ENCODE peak calls at places on chromosomes 2 and 18, in four cellular contexts. M, Z, Q and V are unnamed samples.

GRCh38 chr18:63979409-63979908 is 9.6 kb downstream of the SERPINB8 start:
- DNase-seq in M (peak), Z (peak), Q (peak), V (peak)

GRCh38 chr18:24027156-24027555 is 12.6 kb downstream of the TTC39C start:
- DNase-seq in M (peak), Z (peak), Q (peak), V (peak)

GRCh38 chr18:26405190-26405781 is 143.1 kb downstream of the KCTD1 start:
- DNase-seq in M (peak), Z (peak), Q (peak), V (peak)

GRCh38 chr18:154151-154550 is 4.2 kb upstream of the USP14 start:
- DNase-seq in M (no peak), Z (peak), Q (peak), V (no peak)

GRCh38 chr2:111910609-111911277 is 12.3 kb downstream of the MERTK start:
- DNase-seq in M (no peak), Z (no peak), Q (no peak), V (no peak)

GRCh38 chr2:207472343-207473202 is 57.2 kb upstream of the CREB1 start:
- DNase-seq in M (no peak), Z (no peak), Q (peak), V (no peak)

GRCh38 chr2:84884396-84884795 is 3.5 kb upstream of the TRABD2A start:
- DNase-seq in M (no peak), Z (no peak), Q (no peak), V (no peak)

GRCh38 chr18:28108801-28109200 is 68.1 kb downstream of the CDH2 start:
- DNase-seq in M (peak), Z (peak), Q (peak), V (no peak)

GRCh38 chr18:45628979-45629958 is 14.0 kb downstream of the SLC14A2 start:
- DNase-seq in M (peak), Z (peak), Q (peak), V (peak)

GRCh38 chr2:199662245-199662644 is 188.7 kb downstream of the FTCDNL1 start:
- DNase-seq in M (peak), Z (no peak), Q (no peak), V (no peak)

GRCh38 chr2:43459455-43459854 is 136.4 kb downstream of the THADA start:
- DNase-seq in M (peak), Z (peak), Q (peak), V (no peak)

GRCh38 chr2:161954103-161954502 is 119.9 kb downstream of the DPP4 start:
- DNase-seq in M (no peak), Z (no peak), Q (no peak), V (no peak)

GRCh38 chr2:121707920-121708361 is 28.7 kb downstream of the NIFK start:
- DNase-seq in M (peak), Z (no peak), Q (no peak), V (no peak)

GRCh38 chr2:127560201-127560928 is 24.9 kb downstream of the MYO7B start:
- DNase-seq in M (no peak), Z (no peak), Q (peak), V (peak)

GRCh38 chr2:174062934-174063333 is 97.8 kb upstream of the SP3 start:
- DNase-seq in M (no peak), Z (no peak), Q (no peak), V (no peak)